ENCODE peak calls at places on chromosomes 7 and 10, in ten cellular contexts. Y is endothelial cell of umbilical vein, Z is fibroblast of lung, P is cardiac muscle cell, T is left lung, H is mucosa of descending colon, A is GM10248, N is stomach, I is fibroblast of mammary gland, S is fibroblast of the aortic adventitia. L is an unnamed sample.
A peak's percentile ranks its signal among the peaks of the same experiment; 100 is the strongest.

GRCh38 chr7:100128602-100128963 is 1.8 kb downstream of the MBLAC1 start:
- DNase-seq in Y (no peak), Z (no peak), P (no peak), T (no peak), H (no peak), A (no peak), N (no peak), I (no peak), S (no peak), L (no peak)

GRCh38 chr10:52668024-52668423 is 104.6 kb downstream of the MBL2 start:
- DNase-seq in Y (peak; percentile 86), Z (peak; percentile 49), P (no peak), T (no peak), H (no peak), A (no peak), N (no peak), I (no peak), S (no peak), L (no peak)

GRCh38 chr10:62866451-62866850 is 50.3 kb upstream of the EGR2 start:
- DNase-seq in Y (no peak), Z (peak; percentile 38), P (peak; percentile 17), T (no peak), H (no peak), A (no peak), N (no peak), I (peak; percentile 50), S (no peak), L (no peak)

GRCh38 chr7:19143930-19144574 is 1.2 kb downstream of the FERD3L start:
- DNase-seq in Y (no peak), Z (no peak), P (no peak), T (no peak), H (no peak), A (no peak), N (no peak), I (no peak), S (no peak), L (no peak)

GRCh38 chr7:141696386-141696785 is 5.6 kb downstream of the DENND11 start:
- DNase-seq in Y (peak; percentile 31), Z (no peak), P (no peak), T (peak; percentile 38), H (no peak), A (no peak), N (no peak), I (no peak), S (no peak), L (no peak)

GRCh38 chr7:150801242-150801945 is 825 bp downstream of the TMEM176A start:
- DNase-seq in Y (no peak), Z (no peak), P (no peak), T (no peak), H (peak; percentile 57), A (no peak), N (no peak), I (no peak), S (no peak), L (peak; percentile 63)

GRCh38 chr7:155647734-155648133 is 3.3 kb downstream of the RBM33 start:
- DNase-seq in Y (no peak), Z (no peak), P (no peak), T (no peak), H (no peak), A (no peak), N (no peak), I (no peak), S (no peak), L (no peak)

GRCh38 chr7:584122-584465 is 64.4 kb upstream of the PDGFA start:
- DNase-seq in Y (no peak), Z (no peak), P (no peak), T (no peak), H (peak; percentile 54), A (no peak), N (peak; percentile 39), I (no peak), S (no peak), L (no peak)

GRCh38 chr10:21327239-21327993 is 198.1 kb downstream of the SKIDA1 start:
- DNase-seq in Y (no peak), Z (no peak), P (no peak), T (no peak), H (no peak), A (no peak), N (no peak), I (peak; percentile 22), S (no peak), L (no peak)

GRCh38 chr7:54330216-54330800 is 211.9 kb upstream of the VSTM2A start:
- DNase-seq in Y (no peak), Z (no peak), P (no peak), T (no peak), H (no peak), A (no peak), N (no peak), I (no peak), S (no peak), L (no peak)

GRCh38 chr10:28991326-28991725 is 297.5 kb upstream of the LYZL1 start:
- DNase-seq in Y (no peak), Z (peak; percentile 95), P (peak; percentile 33), T (peak; percentile 65), H (no peak), A (no peak), N (no peak), I (peak; percentile 35), S (peak; percentile 68), L (no peak)

GRCh38 chr7:82443044-82443800 is at the start of gene CACNA2D1:
- DNase-seq in Y (peak; percentile 67), Z (peak; percentile 21), P (peak; percentile 45), T (no peak), H (peak; percentile 36), A (peak; percentile 26), N (peak; percentile 27), I (peak; percentile 16), S (peak; percentile 33), L (peak; percentile 89)

GRCh38 chr7:119929891-119930290 is 343.1 kb upstream of the KCND2 start:
- DNase-seq in Y (no peak), Z (peak; percentile 40), P (peak; percentile 10), T (no peak), H (no peak), A (no peak), N (no peak), I (peak; percentile 4), S (peak; percentile 17), L (no peak)

GRCh38 chr7:132240821-132241422 is 335.3 kb downstream of the PLXNA4 start:
- DNase-seq in Y (peak; percentile 45), Z (no peak), P (peak; percentile 7), T (no peak), H (no peak), A (no peak), N (no peak), I (no peak), S (no peak), L (no peak)

GRCh38 chr7:101235522-101235921 is 2.1 kb downstream of the CLDN15 start:
- DNase-seq in Y (no peak), Z (no peak), P (no peak), T (no peak), H (peak; percentile 80), A (no peak), N (no peak), I (no peak), S (no peak), L (no peak)

GRCh38 chr7:101233907-101234547 is 3.6 kb downstream of the CLDN15 start:
- DNase-seq in Y (no peak), Z (no peak), P (no peak), T (no peak), H (no peak), A (no peak), N (peak; percentile 70), I (no peak), S (no peak), L (no peak)

GRCh38 chr7:101236292-101236691 is 1.3 kb downstream of the CLDN15 start:
- DNase-seq in Y (no peak), Z (no peak), P (no peak), T (no peak), H (peak; percentile 57), A (no peak), N (no peak), I (no peak), S (no peak), L (no peak)

GRCh38 chr7:101234636-101235035 is 3.0 kb downstream of the CLDN15 start:
- DNase-seq in Y (no peak), Z (no peak), P (no peak), T (no peak), H (peak; percentile 64), A (no peak), N (peak; percentile 49), I (no peak), S (no peak), L (no peak)

GRCh38 chr7:101235050-101235449 is 2.6 kb downstream of the CLDN15 start:
- DNase-seq in Y (peak; percentile 27), Z (no peak), P (no peak), T (no peak), H (no peak), A (no peak), N (no peak), I (no peak), S (peak; percentile 6), L (no peak)
- TF ChIP-seq CTCF in Y (peak; percentile 50), Z (no peak), P (peak; percentile 38), T (no peak), H (no peak), A (peak; percentile 24), N (no peak), I (peak; percentile 37), S (peak; percentile 18), L (peak; percentile 38)

DNA sequence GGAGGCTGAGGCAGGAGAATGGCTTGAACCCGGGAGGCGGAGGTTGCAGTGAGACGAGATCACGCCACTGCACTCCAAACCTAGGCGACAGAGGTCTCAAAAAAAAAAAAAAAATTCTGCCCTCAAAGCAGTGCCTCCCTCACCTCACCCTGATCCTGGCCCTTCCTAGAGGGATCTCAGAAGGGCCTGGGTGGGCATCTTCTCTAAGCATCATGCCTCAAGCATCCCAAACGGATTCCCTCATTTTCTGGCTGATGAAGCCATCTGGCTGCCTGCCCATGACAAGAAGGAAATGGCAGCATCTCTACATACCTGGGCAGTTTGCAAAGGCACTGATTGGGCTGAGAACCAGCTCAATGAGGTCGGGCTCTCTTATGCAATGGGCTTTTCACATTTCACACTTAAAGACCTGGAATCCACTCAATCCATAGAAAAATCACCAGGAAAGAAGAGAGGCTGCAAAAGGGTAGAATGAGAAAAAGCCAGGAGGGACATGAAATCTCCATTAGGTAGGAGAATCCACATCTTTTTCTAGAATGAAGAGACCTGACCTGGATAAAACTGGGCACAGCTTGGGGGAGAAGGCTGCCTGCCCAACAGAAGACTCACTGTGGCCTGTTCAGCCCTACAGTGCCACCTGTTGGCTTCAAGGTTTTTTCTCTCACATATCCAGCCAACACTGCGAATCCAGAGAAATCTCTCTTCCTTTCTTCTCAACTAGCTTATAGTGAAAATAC is 48.1 kb downstream of the PDLIM1 start:
- DNase-seq in Y (peak; percentile 41), Z (peak; percentile 48), P (peak; percentile 70), T (no peak), H (no peak), A (no peak), N (peak; percentile 61), I (peak; percentile 69), S (peak; percentile 75), L (no peak)
- TF ChIP-seq CTCF in Y (peak; percentile 74), Z (peak; percentile 75), P (peak; percentile 64), T (peak; percentile 39), H (no peak), A (peak; percentile 53), N (peak; percentile 25), I (peak; percentile 77), S (peak; percentile 75), L (peak; percentile 90)

GRCh38 chr7:51060536-51060935 is 256.1 kb downstream of the COBL start:
- DNase-seq in Y (no peak), Z (no peak), P (no peak), T (no peak), H (no peak), A (no peak), N (no peak), I (peak; percentile 16), S (no peak), L (no peak)
- TF ChIP-seq CTCF in Y (peak; percentile 2), Z (no peak), P (no peak), T (no peak), H (no peak), A (no peak), N (no peak), I (no peak), S (no peak), L (peak; percentile 7)

GRCh38 chr10:5434017-5434753 is 21.8 kb downstream of the NET1 start:
- DNase-seq in Y (peak; percentile 67), Z (peak; percentile 81), P (peak; percentile 81), T (no peak), H (no peak), A (peak; percentile 31), N (no peak), I (peak; percentile 70), S (peak; percentile 83), L (no peak)
- TF ChIP-seq CTCF in Y (peak; percentile 50), Z (peak; percentile 71), P (peak; percentile 72), T (peak; percentile 52), H (peak; percentile 37), A (peak; percentile 66), N (peak; percentile 42), I (peak; percentile 76), S (peak; percentile 70), L (peak; percentile 79)

L was measured in osteocyte.